ENCODE peak calls at places on chromosomes 7 and 10, in six cellular contexts. G is AG04450, I is H1, L is foreskin fibroblast, D is testis, O is psoas muscle. T is an unnamed sample.

GRCh38 chr7:46229409-46229808 is 308.3 kb upstream of the IGFBP3 start:
- DNase-seq in G (peak), I (no peak), L (peak), D (no peak), O (no peak), T (peak)

GRCh38 chr10:113062977-113063967 is 113.2 kb downstream of the TCF7L2 start:
- DNase-seq in G (no peak), I (no peak), L (no peak), D (no peak), O (no peak), T (no peak)

GRCh38 chr7:5217396-5217795 is 27.4 kb downstream of the WIPI2 start:
- DNase-seq in G (no peak), I (no peak), L (no peak), D (no peak), O (no peak), T (no peak)

GRCh38 chr7:5177060-5177459 is 13.0 kb upstream of the WIPI2 start:
- DNase-seq in G (peak), I (no peak), L (peak), D (peak), O (peak), T (no peak)

GRCh38 chr7:43430412-43430811 is 152.5 kb upstream of the STK17A start:
- DNase-seq in G (no peak), I (no peak), L (no peak), D (no peak), O (no peak), T (no peak)

GRCh38 chr7:148799893-148800545 is 84.1 kb downstream of the EZH2 start:
- DNase-seq in G (no peak), I (no peak), L (no peak), D (no peak), O (no peak), T (no peak)

GRCh38 chr7:101410743-101411476 is 48.2 kb downstream of the COL26A1 start:
- DNase-seq in G (no peak), I (peak), L (no peak), D (peak), O (no peak), T (no peak)

GRCh38 chr10:23422003-23422411 is 16.9 kb upstream of the OTUD1 start:
- DNase-seq in G (no peak), I (no peak), L (no peak), D (no peak), O (no peak), T (no peak)

GRCh38 chr10:62724465-62724864 is 80.1 kb upstream of the ADO start:
- DNase-seq in G (no peak), I (no peak), L (no peak), D (no peak), O (no peak), T (no peak)

GRCh38 chr10:77698267-77698932 is 60.8 kb upstream of the KCNMA1 start:
- DNase-seq in G (no peak), I (no peak), L (no peak), D (no peak), O (no peak), T (no peak)

GRCh38 chr7:155373359-155374273 is 75.9 kb downstream of the INSIG1 start:
- DNase-seq in G (no peak), I (peak), L (no peak), D (no peak), O (no peak), T (no peak)

GRCh38 chr7:140898794-140899548 is 25.8 kb downstream of the BRAF start:
- DNase-seq in G (no peak), I (no peak), L (no peak), D (no peak), O (no peak), T (peak)

GRCh38 chr7:106462365-106462859 is 177.6 kb upstream of the NAMPT start:
- DNase-seq in G (peak), I (no peak), L (no peak), D (no peak), O (no peak), T (no peak)

GRCh38 chr7:46444266-46444665 is 523.2 kb upstream of the IGFBP3 start:
- DNase-seq in G (no peak), I (no peak), L (no peak), D (no peak), O (no peak), T (no peak)

GRCh38 chr10:58781873-58782488 is 269.3 kb downstream of the BICC1 start:
- DNase-seq in G (no peak), I (no peak), L (peak), D (no peak), O (no peak), T (no peak)

GRCh38 chr7:150842018-150842417 is 10.3 kb upstream of the AOC1 start:
- DNase-seq in G (no peak), I (no peak), L (no peak), D (no peak), O (no peak), T (no peak)

GRCh38 chr7:130741336-130741995 is 7.5 kb upstream of the KLF14 start:
- DNase-seq in G (no peak), I (no peak), L (no peak), D (no peak), O (no peak), T (no peak)

GRCh38 chr10:28241766-28242399 is 61.0 kb downstream of the MPP7 start:
- DNase-seq in G (peak), I (no peak), L (peak), D (peak), O (no peak), T (no peak)

GRCh38 chr10:24000271-24000813 is 208.6 kb upstream of the KIAA1217 start:
- DNase-seq in G (no peak), I (no peak), L (no peak), D (no peak), O (no peak), T (no peak)

GRCh38 chr7:25809441-25809840 is 342.6 kb upstream of the NFE2L3 start:
- DNase-seq in G (no peak), I (no peak), L (no peak), D (no peak), O (no peak), T (no peak)

GRCh38 chr10:12353399-12354027 is 4.2 kb downstream of the CAMK1D start:
- DNase-seq in G (no peak), I (no peak), L (no peak), D (no peak), O (no peak), T (no peak)

GRCh38 chr7:134778941-134779740 is at the start of gene CALD1:
- DNase-seq in G (peak), I (peak), L (peak), D (peak), O (peak), T (peak)
- H3K4me3 ChIP-seq in G (peak), I (peak), L (peak), D (peak), O (peak), T (peak)

GRCh38 chr7:47988496-47989386 is 9.3 kb upstream of the HUS1 start:
- DNase-seq in G (no peak), I (no peak), L (no peak), D (no peak), O (no peak), T (no peak)
- TF ChIP-seq CTCF in G (peak), I (peak), L (peak), D (peak), O (no peak), T (peak)

GRCh38 chr10:35643976-35644799 is 2.1 kb upstream of the FZD8 start:
- DNase-seq in G (no peak), I (no peak), L (no peak), D (no peak), O (no peak), T (no peak)
- H3K4me3 ChIP-seq in G (peak), I (peak), L (peak), D (peak), O (peak), T (peak)

GRCh38 chr10:59799421-59799820 is 46.2 kb upstream of the MRLN start:
- DNase-seq in G (no peak), I (no peak), L (no peak), D (no peak), O (no peak), T (no peak)
- TF ChIP-seq CTCF in G (no peak), I (no peak), L (no peak), D (no peak), O (no peak), T (no peak)

GRCh38 chr7:137754076-137754851 is 92.5 kb downstream of the DGKI start:
- DNase-seq in G (no peak), I (no peak), L (no peak), D (no peak), O (no peak), T (no peak)
- H3K4me3 ChIP-seq in G (no peak), I (no peak), L (no peak), D (no peak), O (no peak), T (no peak)

DNA sequence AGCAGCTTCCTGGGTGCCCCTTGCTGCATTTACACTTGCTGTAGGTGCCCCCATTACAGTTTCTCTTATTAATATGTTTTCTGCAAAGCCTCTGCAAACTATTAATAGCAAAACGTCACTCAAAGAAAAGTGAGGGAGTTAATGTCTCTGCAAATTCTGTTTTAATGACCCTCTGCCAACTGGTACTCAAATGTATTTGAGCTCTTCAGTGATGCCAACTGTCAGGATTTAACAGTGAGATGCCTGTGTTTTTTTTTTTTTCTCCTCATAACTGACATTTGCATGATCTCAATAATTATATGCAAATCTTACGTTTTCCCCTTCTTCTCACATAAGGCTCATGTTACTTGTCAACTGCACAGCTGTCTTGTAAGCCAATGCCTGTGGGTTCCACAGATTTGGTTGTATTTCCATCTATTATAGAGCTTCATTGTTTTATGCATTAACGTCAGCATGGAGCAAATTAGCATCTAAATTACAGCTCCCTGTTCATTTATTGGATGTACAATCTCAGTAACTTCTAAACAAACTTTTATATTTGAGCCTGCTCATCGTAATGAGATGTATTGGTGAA is 38.3 kb downstream of the PPP1R3A start:
- DNase-seq in G (no peak), I (no peak), L (no peak), D (no peak), O (no peak), T (no peak)
- TF ChIP-seq CTCF in G (no peak), I (no peak), L (no peak), D (no peak), O (no peak), T (no peak)